ENCODE peak calls at places on chromosomes 4 and X, in eight cellular contexts. G is activated CD4-positive, CD25-positive, alpha-beta regulatory T cell; F is lower leg skin; D is NCI-H1105; K is activated gamma-delta T cell treated with Interleukin-2 at 50 U/mL for 16 hours; Y is Daoy; I is cardiac muscle cell; C is activated T-helper 1 cell treated with anti-CD3 and anti-CD28 coated beads, Interleukin-2, amount 50 U/mL, for 16 hours. V is an unnamed sample.

GRCh38 chr4:81021526-81021944 is 9.0 kb upstream of the BMP3 start:
- DNase-seq in I (no peak), Y (no peak), C (no peak), D (no peak), F (no peak), G (no peak), K (no peak), V (no peak)

GRCh38 chr4:125714845-125715244 is 400.1 kb downstream of the FAT4 start:
- DNase-seq in F (no peak), C (no peak), I (no peak), Y (no peak), G (no peak), D (no peak), K (no peak), V (no peak)

GRCh38 chrX:45778621-45779020 is 577.9 kb upstream of the DIPK2B start:
- DNase-seq in D (no peak), C (no peak), Y (no peak), I (no peak), G (no peak), K (no peak), F (no peak), V (no peak)

GRCh38 chrX:149720021-149720689 is 8.3 kb downstream of the MAGEA11 start:
- DNase-seq in C (no peak), I (no peak), G (no peak), F (peak), K (no peak), D (no peak), Y (peak), V (no peak)

GRCh38 chr4:23763559-23763958 is 126.3 kb downstream of the PPARGC1A start:
- DNase-seq in K (no peak), I (no peak), F (no peak), C (no peak), D (no peak), G (no peak), Y (no peak), V (no peak)

GRCh38 chr4:112649055-112649408 is 12.1 kb downstream of the LARP7 start:
- DNase-seq in F (no peak), Y (no peak), D (no peak), K (no peak), C (no peak), G (no peak), I (no peak), V (no peak)

GRCh38 chr4:47209833-47210232 is 178.5 kb downstream of the GABRB1 start:
- DNase-seq in F (no peak), G (no peak), I (peak), C (no peak), D (no peak), Y (peak), K (no peak), V (no peak)

GRCh38 chr4:1578968-1579833 is 104.9 kb downstream of the FAM53A start:
- DNase-seq in C (peak), I (peak), D (no peak), K (peak), F (peak), G (peak), Y (peak), V (peak)

GRCh38 chrX:9980927-9981326 is 13.8 kb downstream of the CLDN34 start:
- DNase-seq in D (no peak), Y (no peak), F (peak), K (no peak), I (no peak), C (no peak), G (no peak), V (no peak)

GRCh38 chr4:107094332-107094731 is 58.2 kb upstream of the DKK2 start:
- DNase-seq in K (no peak), D (no peak), Y (no peak), C (no peak), F (no peak), G (no peak), I (peak), V (peak)

GRCh38 chr4:173169178-173169427 is 492 bp downstream of the GALNT7 start:
- DNase-seq in I (no peak), F (no peak), K (no peak), D (no peak), Y (no peak), G (no peak), C (no peak), V (no peak)

GRCh38 chr4:964346-965025 is 8.9 kb downstream of the DGKQ start:
- DNase-seq in C (no peak), K (no peak), I (no peak), F (no peak), Y (no peak), G (no peak), D (no peak), V (no peak)

GRCh38 chrX:78357342-78358055 is 30.1 kb upstream of the CYSLTR1 start:
- DNase-seq in Y (no peak), D (no peak), G (no peak), K (no peak), F (no peak), C (no peak), I (no peak), V (no peak)

GRCh38 chr4:105414316-105414715 is 59.5 kb downstream of the PPA2 start:
- DNase-seq in I (no peak), K (no peak), D (no peak), Y (no peak), G (no peak), F (no peak), C (no peak), V (no peak)

GRCh38 chr4:80393246-80393969 is 57.9 kb downstream of the CFAP299 start:
- DNase-seq in F (no peak), D (no peak), Y (peak), C (no peak), I (peak), K (no peak), G (no peak), V (no peak)

GRCh38 chr4:104860227-104861123 is 286.2 kb upstream of the TET2 start:
- DNase-seq in C (no peak), Y (peak), G (peak), D (peak), F (no peak), I (peak), K (peak), V (peak)

GRCh38 chr4:151100517-151100916 is 1.1 kb downstream of the RPS3A start:
- DNase-seq in G (no peak), D (no peak), Y (no peak), K (no peak), C (no peak), I (no peak), F (no peak), V (no peak)

GRCh38 chr4:88104902-88105610 is 53.4 kb downstream of the ABCG2 start:
- DNase-seq in I (peak), G (no peak), F (no peak), Y (peak), K (no peak), D (no peak), C (no peak), V (peak)

GRCh38 chrX:131895002-131895401 is 128.1 kb upstream of the STK26 start:
- DNase-seq in Y (peak), I (peak), K (no peak), F (no peak), C (no peak), D (no peak), G (no peak), V (no peak)

GRCh38 chrX:49166914-49167739 is 4.6 kb downstream of the MAGIX start:
- DNase-seq in G (no peak), F (peak), D (no peak), C (peak), K (peak), I (peak), Y (peak), V (peak)

GRCh38 chrX:12292996-12293765 is 154.9 kb downstream of the FRMPD4 start:
- DNase-seq in F (no peak), G (no peak), C (no peak), K (no peak), D (no peak), I (peak), Y (no peak), V (no peak)

GRCh38 chrX:48715066-48715465 is 18.5 kb downstream of the SUV39H1 start:
- DNase-seq in G (no peak), Y (no peak), F (no peak), I (peak), C (no peak), D (no peak), K (no peak), V (no peak)

GRCh38 chrX:53239474-53239873 is 14.5 kb upstream of the KDM5C start:
- DNase-seq in Y (no peak), G (no peak), C (peak), K (peak), D (no peak), I (no peak), F (no peak), V (peak)

GRCh38 chrX:86171366-86171765 is 23.1 kb downstream of the DACH2 start:
- DNase-seq in G (no peak), Y (no peak), F (no peak), D (no peak), K (no peak), I (peak), C (no peak), V (peak)

GRCh38 chr4:156734965-156735895 is 236.4 kb downstream of the PDGFC start:
- DNase-seq in K (no peak), D (no peak), G (no peak), Y (no peak), I (no peak), C (no peak), F (no peak), V (no peak)

GRCh38 chr4:147480891-147481576 is at the start of gene EDNRA:
- DNase-seq in F (no peak), Y (no peak), K (no peak), D (no peak), I (peak), G (no peak), C (no peak), V (no peak)

GRCh38 chr4:113106076-113106475 is 56.6 kb downstream of the ANK2 start:
- DNase-seq in F (no peak), K (no peak), Y (no peak), G (no peak), I (peak), C (no peak), D (peak), V (peak)

GRCh38 chr4:138405439-138405838 is 163.3 kb upstream of the SLC7A11 start:
- DNase-seq in D (no peak), I (no peak), G (no peak), K (no peak), C (no peak), F (no peak), Y (no peak), V (no peak)

GRCh38 chr4:4574792-4575191 is 32.9 kb upstream of the STX18 start:
- DNase-seq in C (no peak), F (no peak), G (no peak), Y (peak), D (no peak), K (peak), I (peak), V (peak)

GRCh38 chr4:92304636-92305035 is 870 bp downstream of the GRID2 start:
- DNase-seq in C (no peak), Y (peak), D (no peak), K (no peak), F (no peak), I (peak), G (no peak), V (no peak)

GRCh38 chrX:31340587-31340986 is 268.7 kb upstream of the FTHL17 start:
- DNase-seq in I (no peak), F (no peak), Y (no peak), K (no peak), D (no peak), G (no peak), C (no peak), V (no peak)